ENCODE peak calls at places on chromosomes 4 and X, in nine cellular contexts. Y, L, Q, E, S, J, N, R and F are unnamed samples.
A peak's percentile ranks its signal among the peaks of the same experiment; 100 is the strongest.

GRCh38 chr4:159946983-159947645 is 844.2 kb downstream of the RAPGEF2 start:
- DNase-seq in N (no peak), L (peak; percentile 57), S (no peak), J (peak; percentile 27), Q (no peak), E (no peak), Y (no peak), R (peak; percentile 45), F (no peak)

GRCh38 chrX:31661280-31661679 is 589.4 kb upstream of the FTHL17 start:
- DNase-seq in L (no peak), Y (no peak), Q (no peak), E (no peak), R (no peak), N (no peak), J (no peak), S (no peak), F (no peak)

GRCh38 chrX:30690330-30690729 is 37.1 kb downstream of the GK start:
- DNase-seq in Y (peak; percentile 1), N (no peak), Q (no peak), L (no peak), S (no peak), J (no peak), R (peak; percentile 13), E (no peak), F (no peak)

GRCh38 chrX:19705196-19705769 is 182.1 kb downstream of the SH3KBP1 start:
- DNase-seq in Q (no peak), S (no peak), N (no peak), E (no peak), L (no peak), Y (no peak), J (no peak), R (no peak), F (no peak)

GRCh38 chr4:169540774-169541173 is 71.6 kb downstream of the NEK1 start:
- DNase-seq in Q (no peak), E (no peak), N (no peak), J (no peak), S (no peak), R (peak; percentile 45), L (no peak), Y (no peak), F (no peak)

GRCh38 chr4:87065016-87065415 is 130.2 kb downstream of the AFF1 start:
- DNase-seq in E (no peak), Q (no peak), S (no peak), N (no peak), R (no peak), L (no peak), Y (no peak), J (no peak), F (no peak)

GRCh38 chr4:169314906-169315305 is 44.1 kb upstream of the SH3RF1 start:
- DNase-seq in E (no peak), Y (peak; percentile 67), S (no peak), N (no peak), Q (no peak), R (peak; percentile 70), L (peak; percentile 8), J (no peak), F (peak; percentile 72)

GRCh38 chr4:188143731-188144130 is 4.5 kb downstream of the TRIML1 start:
- DNase-seq in N (no peak), L (no peak), R (no peak), J (no peak), S (no peak), Q (no peak), E (no peak), Y (no peak), F (no peak)

GRCh38 chr4:6907658-6908191 is 1.9 kb upstream of the TBC1D14 start:
- DNase-seq in R (no peak), L (no peak), S (no peak), J (no peak), Y (no peak), N (peak; percentile 48), Q (no peak), E (no peak), F (peak; percentile 59)

GRCh38 chr4:75919914-75920313 is 17.7 kb upstream of the PPEF2 start:
- DNase-seq in J (no peak), Y (peak; percentile 6), S (no peak), L (no peak), Q (no peak), N (peak; percentile 57), E (no peak), R (peak; percentile 20), F (no peak)

GRCh38 chrX:135383249-135383648 is 38.5 kb upstream of the SMIM10L2A start:
- DNase-seq in N (no peak), Y (no peak), J (peak; percentile 55), L (no peak), Q (no peak), E (no peak), S (no peak), R (no peak), F (no peak)